ENCODE peak calls at places on chromosomes 2 and 18, in five cellular contexts. One of them, this sample, is unnamed.

GRCh38 chr2:129369437-129369836 is 610.0 kb upstream of the RAB6C start:
- DNase-seq in lower leg skin: no peak
- DNase-seq in mammary epithelial cell: no peak
- DNase-seq in fibroblast of mammary gland: no peak
- DNase-seq in cardiac fibroblast: no peak
- DNase-seq in this sample: no peak

GRCh38 chr2:36695746-36696415 is 626 bp upstream of the VIT start:
- DNase-seq in lower leg skin: no peak
- DNase-seq in fibroblast of mammary gland: peak
- DNase-seq in mammary epithelial cell: peak
- DNase-seq in cardiac fibroblast: peak
- DNase-seq in this sample: peak

GRCh38 chr2:119174216-119174992 is 15.9 kb upstream of the C1QL2 start:
- DNase-seq in lower leg skin: no peak
- DNase-seq in cardiac fibroblast: peak
- DNase-seq in mammary epithelial cell: peak
- DNase-seq in fibroblast of mammary gland: peak
- DNase-seq in this sample: peak

GRCh38 chr2:38750011-38750792 is 959 bp downstream of the SRSF7 start:
- DNase-seq in mammary epithelial cell: peak
- DNase-seq in fibroblast of mammary gland: peak
- DNase-seq in cardiac fibroblast: peak
- DNase-seq in lower leg skin: peak
- DNase-seq in this sample: peak

GRCh38 chr18:25457636-25458035 is 105.7 kb upstream of the ZNF521 start:
- DNase-seq in fibroblast of mammary gland: peak
- DNase-seq in lower leg skin: no peak
- DNase-seq in mammary epithelial cell: peak
- DNase-seq in cardiac fibroblast: no peak
- DNase-seq in this sample: peak

GRCh38 chr2:223759569-223760430 is 77.6 kb downstream of the AP1S3 start:
- DNase-seq in fibroblast of mammary gland: peak
- DNase-seq in mammary epithelial cell: peak
- DNase-seq in lower leg skin: no peak
- DNase-seq in cardiac fibroblast: peak
- DNase-seq in this sample: peak

GRCh38 chr2:24509840-24510239 is 18.8 kb downstream of the NCOA1 start:
- DNase-seq in lower leg skin: no peak
- DNase-seq in mammary epithelial cell: no peak
- DNase-seq in fibroblast of mammary gland: no peak
- DNase-seq in cardiac fibroblast: no peak
- DNase-seq in this sample: no peak

GRCh38 chr2:102144128-102144527 is 1.6 kb downstream of the IL1R1 start:
- DNase-seq in lower leg skin: no peak
- DNase-seq in mammary epithelial cell: no peak
- DNase-seq in fibroblast of mammary gland: peak
- DNase-seq in cardiac fibroblast: peak
- DNase-seq in this sample: no peak

GRCh38 chr18:48868468-48869466 is 82.0 kb downstream of the SMAD7 start:
- DNase-seq in lower leg skin: no peak
- DNase-seq in mammary epithelial cell: peak
- DNase-seq in fibroblast of mammary gland: peak
- DNase-seq in cardiac fibroblast: no peak
- DNase-seq in this sample: no peak

GRCh38 chr2:165203689-165204559 is at the start of gene SCN3A:
- DNase-seq in lower leg skin: no peak
- DNase-seq in mammary epithelial cell: peak
- DNase-seq in fibroblast of mammary gland: peak
- DNase-seq in cardiac fibroblast: peak
- DNase-seq in this sample: peak

GRCh38 chr2:182372661-182373060 is 54.2 kb downstream of the PDE1A start:
- DNase-seq in lower leg skin: no peak
- DNase-seq in cardiac fibroblast: peak
- DNase-seq in mammary epithelial cell: peak
- DNase-seq in fibroblast of mammary gland: peak
- DNase-seq in this sample: peak

GRCh38 chr2:158015428-158016076 is 86.1 kb upstream of the UPP2 start:
- DNase-seq in cardiac fibroblast: no peak
- DNase-seq in mammary epithelial cell: no peak
- DNase-seq in lower leg skin: no peak
- DNase-seq in fibroblast of mammary gland: no peak
- DNase-seq in this sample: no peak

GRCh38 chr2:112833532-112833931 is 3.0 kb downstream of the IL1B start:
- DNase-seq in fibroblast of mammary gland: no peak
- DNase-seq in mammary epithelial cell: no peak
- DNase-seq in lower leg skin: peak
- DNase-seq in cardiac fibroblast: peak
- DNase-seq in this sample: peak

GRCh38 chr2:32947484-32948143 is 861 bp downstream of the LTBP1 start:
- DNase-seq in mammary epithelial cell: peak
- DNase-seq in cardiac fibroblast: peak
- DNase-seq in lower leg skin: no peak
- DNase-seq in fibroblast of mammary gland: peak
- DNase-seq in this sample: peak

GRCh38 chr2:237490805-237491194 is 3.7 kb downstream of the MLPH start:
- DNase-seq in cardiac fibroblast: no peak
- DNase-seq in mammary epithelial cell: no peak
- DNase-seq in lower leg skin: no peak
- DNase-seq in fibroblast of mammary gland: no peak
- DNase-seq in this sample: no peak
- H3K4me3 ChIP-seq in cardiac fibroblast: no peak
- H3K4me3 ChIP-seq in mammary epithelial cell: no peak
- H3K4me3 ChIP-seq in lower leg skin: no peak
- H3K4me3 ChIP-seq in fibroblast of mammary gland: no peak
- H3K4me3 ChIP-seq in this sample: no peak

DNA sequence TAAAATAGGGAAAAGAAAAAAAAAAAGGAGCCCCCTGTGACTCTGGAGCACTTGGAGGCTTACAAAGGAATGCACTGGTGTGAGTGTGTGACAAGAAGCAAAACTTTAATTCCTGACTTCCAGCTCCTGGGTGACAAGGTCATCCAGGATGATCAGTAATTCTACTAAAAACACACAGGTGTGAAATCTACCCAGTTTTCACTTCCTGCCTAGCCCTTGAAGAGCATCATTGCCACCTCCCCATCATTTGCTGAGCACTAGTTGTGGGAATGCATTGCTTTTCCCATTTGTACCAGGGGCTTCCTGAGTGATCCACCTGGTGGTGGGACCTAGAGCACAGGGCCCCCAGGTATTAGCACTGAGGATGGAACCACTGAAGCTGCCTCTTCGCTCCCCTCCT is 139.7 kb upstream of the RIOK3 start:
- DNase-seq in lower leg skin: no peak
- DNase-seq in fibroblast of mammary gland: no peak
- DNase-seq in cardiac fibroblast: no peak
- DNase-seq in mammary epithelial cell: no peak
- DNase-seq in this sample: no peak
- TF ChIP-seq CTCF in lower leg skin: no peak
- TF ChIP-seq CTCF in fibroblast of mammary gland: no peak
- TF ChIP-seq CTCF in cardiac fibroblast: no peak
- TF ChIP-seq CTCF in mammary epithelial cell: no peak
- TF ChIP-seq CTCF in this sample: no peak

GRCh38 chr2:236606023-236606422 is 36.4 kb downstream of the ACKR3 start:
- DNase-seq in fibroblast of mammary gland: no peak
- DNase-seq in mammary epithelial cell: no peak
- DNase-seq in lower leg skin: no peak
- DNase-seq in cardiac fibroblast: no peak
- DNase-seq in this sample: no peak
- H3K4me3 ChIP-seq in fibroblast of mammary gland: no peak
- H3K4me3 ChIP-seq in mammary epithelial cell: no peak
- H3K4me3 ChIP-seq in lower leg skin: no peak
- H3K4me3 ChIP-seq in cardiac fibroblast: no peak
- H3K4me3 ChIP-seq in this sample: no peak

GRCh38 chr2:39851691-39852110 is 72.6 kb upstream of the THUMPD2 start:
- DNase-seq in cardiac fibroblast: peak
- DNase-seq in fibroblast of mammary gland: peak
- DNase-seq in mammary epithelial cell: peak
- DNase-seq in lower leg skin: no peak
- DNase-seq in this sample: no peak
- TF ChIP-seq CTCF in cardiac fibroblast: peak
- TF ChIP-seq CTCF in fibroblast of mammary gland: peak
- TF ChIP-seq CTCF in mammary epithelial cell: peak
- TF ChIP-seq CTCF in lower leg skin: no peak
- TF ChIP-seq CTCF in this sample: peak

DNA sequence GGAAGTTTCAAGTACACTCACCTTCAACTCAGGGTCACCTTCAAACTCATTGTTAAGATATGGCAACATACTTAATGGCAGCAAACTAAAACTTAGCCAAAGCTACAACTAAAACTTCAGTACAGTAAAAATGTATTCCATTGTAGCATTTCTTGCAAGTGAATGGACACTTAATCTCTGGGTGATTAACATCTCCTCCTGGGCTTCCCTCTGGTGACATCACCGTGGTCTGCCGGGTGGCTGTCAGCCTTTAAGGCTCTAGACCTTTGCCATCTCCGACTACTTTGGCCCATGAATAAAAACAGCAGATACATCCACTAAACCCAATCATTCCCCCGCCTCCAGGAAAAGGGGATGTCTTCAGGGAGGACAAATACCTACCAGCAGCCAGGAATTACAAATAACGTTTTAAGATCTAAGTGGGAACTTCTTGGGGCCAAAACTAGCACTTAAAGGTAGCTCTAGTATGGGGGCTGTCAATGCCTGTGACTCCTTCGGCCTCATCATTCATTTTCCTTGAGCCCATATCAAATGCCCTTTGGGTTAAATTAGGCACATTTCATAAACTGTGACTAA is 1.2 kb downstream of the TFCP2L1 start:
- DNase-seq in lower leg skin: peak
- DNase-seq in cardiac fibroblast: no peak
- DNase-seq in fibroblast of mammary gland: no peak
- DNase-seq in mammary epithelial cell: peak
- DNase-seq in this sample: peak
- H3K4me3 ChIP-seq in lower leg skin: peak
- H3K4me3 ChIP-seq in cardiac fibroblast: no peak
- H3K4me3 ChIP-seq in fibroblast of mammary gland: no peak
- H3K4me3 ChIP-seq in mammary epithelial cell: peak
- H3K4me3 ChIP-seq in this sample: peak

GRCh38 chr2:85246348-85246747 is 81.4 kb downstream of the TGOLN2 start:
- DNase-seq in lower leg skin: no peak
- DNase-seq in fibroblast of mammary gland: no peak
- DNase-seq in mammary epithelial cell: no peak
- DNase-seq in cardiac fibroblast: no peak
- DNase-seq in this sample: peak

GRCh38 chr2:85242321-85242720 is 85.5 kb downstream of the TGOLN2 start:
- DNase-seq in mammary epithelial cell: no peak
- DNase-seq in fibroblast of mammary gland: no peak
- DNase-seq in lower leg skin: peak
- DNase-seq in cardiac fibroblast: no peak
- DNase-seq in this sample: no peak

GRCh38 chr2:85245891-85246290 is 81.9 kb downstream of the TGOLN2 start:
- DNase-seq in fibroblast of mammary gland: peak
- DNase-seq in mammary epithelial cell: no peak
- DNase-seq in lower leg skin: no peak
- DNase-seq in cardiac fibroblast: no peak
- DNase-seq in this sample: peak

GRCh38 chr2:85244798-85245197 is 83.0 kb downstream of the TGOLN2 start:
- DNase-seq in lower leg skin: peak
- DNase-seq in mammary epithelial cell: no peak
- DNase-seq in fibroblast of mammary gland: no peak
- DNase-seq in cardiac fibroblast: no peak
- DNase-seq in this sample: no peak

DNA sequence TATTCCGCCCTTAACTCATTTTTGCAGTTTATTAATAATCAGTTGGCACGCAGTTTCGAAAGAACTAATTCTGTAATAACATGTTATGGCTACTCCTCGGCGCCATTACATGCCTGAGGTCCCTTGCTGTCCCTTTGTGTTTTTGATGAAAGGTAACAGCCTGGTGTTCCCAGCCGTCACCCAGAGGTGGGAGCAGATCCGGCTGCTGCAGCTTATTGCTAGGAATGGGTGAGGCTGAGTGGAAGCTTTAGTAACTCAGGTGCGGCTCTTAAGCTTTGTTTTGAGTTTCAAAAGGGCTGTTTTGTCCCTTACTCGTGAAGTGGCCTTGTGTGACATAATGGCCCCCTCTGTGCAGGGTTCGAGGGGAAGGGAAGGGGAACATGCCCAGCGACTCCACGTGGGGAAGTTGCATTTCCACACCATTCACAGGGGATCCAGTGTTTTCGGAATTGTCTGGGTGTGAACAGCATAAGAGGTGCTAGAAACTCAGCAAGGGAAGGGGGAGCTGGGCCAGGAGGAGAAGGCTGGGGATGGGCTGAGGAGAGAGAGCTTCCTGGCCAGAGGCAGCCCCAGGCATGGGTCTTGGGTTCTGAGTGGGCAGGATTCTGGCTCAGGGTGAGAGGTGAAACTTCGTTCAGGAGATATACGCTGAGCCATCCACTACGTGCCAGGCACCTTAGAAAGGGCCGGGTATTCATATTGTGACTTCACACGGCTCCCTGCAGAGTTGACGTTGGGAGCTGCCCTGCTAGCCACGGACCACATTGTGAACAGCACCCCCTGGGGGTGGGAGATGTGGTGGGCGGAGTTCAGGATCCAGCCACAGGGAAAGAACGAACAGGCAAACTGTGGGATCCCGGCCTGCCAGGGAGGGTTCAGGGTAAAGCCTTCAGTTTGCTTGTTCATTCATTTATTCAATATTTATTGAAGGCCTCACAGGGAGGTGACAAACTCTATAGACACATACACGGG is 84.4 kb downstream of the TGOLN2 start:
- DNase-seq in mammary epithelial cell: no peak
- DNase-seq in lower leg skin: peak
- DNase-seq in cardiac fibroblast: peak
- DNase-seq in fibroblast of mammary gland: peak
- DNase-seq in this sample: no peak
- TF ChIP-seq CTCF in mammary epithelial cell: peak
- TF ChIP-seq CTCF in lower leg skin: no peak
- TF ChIP-seq CTCF in cardiac fibroblast: peak
- TF ChIP-seq CTCF in fibroblast of mammary gland: peak
- TF ChIP-seq CTCF in this sample: peak

DNA sequence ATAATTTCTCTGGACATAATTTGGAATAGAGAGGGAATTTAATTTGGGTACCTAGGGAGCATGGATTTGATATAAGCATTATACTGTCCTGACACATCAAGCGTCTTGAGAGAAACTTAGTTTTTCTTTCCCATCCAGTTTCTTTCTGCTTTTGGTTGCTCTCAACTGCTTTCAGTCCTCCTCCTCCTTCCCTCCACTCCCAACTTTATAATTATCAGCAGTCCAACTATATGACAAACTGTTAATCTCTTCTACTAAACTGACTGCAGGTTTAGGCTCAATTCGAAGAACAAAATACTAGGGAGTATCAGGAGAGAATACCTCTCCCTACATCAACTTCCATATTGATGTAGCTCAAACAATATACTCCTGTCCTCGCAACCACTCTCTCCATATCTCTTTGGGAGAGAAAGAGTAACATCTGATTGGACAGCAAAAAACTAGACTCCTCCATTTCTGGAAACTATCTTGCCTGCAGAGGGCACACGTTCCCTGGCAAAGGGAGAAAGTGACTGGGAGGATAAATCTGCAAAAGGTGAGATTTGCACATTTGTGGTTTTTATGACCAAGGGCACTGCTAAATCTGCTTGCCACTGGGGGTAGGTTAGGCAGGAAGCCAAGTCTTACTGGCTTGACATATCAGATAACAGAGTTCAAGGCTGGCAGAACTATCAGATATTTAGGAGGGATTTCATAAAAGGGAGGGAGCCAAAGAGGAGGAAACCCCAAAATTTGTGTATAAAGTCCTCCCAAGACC is 40.1 kb downstream of the ICA1L start:
- DNase-seq in cardiac fibroblast: peak
- DNase-seq in lower leg skin: no peak
- DNase-seq in fibroblast of mammary gland: peak
- DNase-seq in mammary epithelial cell: peak
- DNase-seq in this sample: peak
- H3K4me3 ChIP-seq in cardiac fibroblast: no peak
- H3K4me3 ChIP-seq in lower leg skin: no peak
- H3K4me3 ChIP-seq in fibroblast of mammary gland: no peak
- H3K4me3 ChIP-seq in mammary epithelial cell: no peak
- H3K4me3 ChIP-seq in this sample: no peak

GRCh38 chr2:207334631-207335371 is 169.1 kb upstream of the KLF7 start:
- DNase-seq in mammary epithelial cell: peak
- DNase-seq in fibroblast of mammary gland: peak
- DNase-seq in cardiac fibroblast: peak
- DNase-seq in lower leg skin: peak
- DNase-seq in this sample: peak
- TF ChIP-seq CTCF in mammary epithelial cell: no peak
- TF ChIP-seq CTCF in fibroblast of mammary gland: no peak
- TF ChIP-seq CTCF in cardiac fibroblast: no peak
- TF ChIP-seq CTCF in lower leg skin: no peak
- TF ChIP-seq CTCF in this sample: no peak